ENCODE peak calls at places on chromosomes 6 and 20, in eight cellular contexts. E is T-helper 9 cell; W is putamen; X is NCI-H1105; N is CD8-positive, alpha-beta T cell; A is neural progenitor cell; D is hippocampal formation; L is GDM1. S is an unnamed sample.

GRCh38 chr6:30643656-30644055 is 3.3 kb upstream of the C6orf136 start:
- DNase-seq in W (no peak), N (no peak), A (no peak), D (no peak), X (no peak), E (no peak), L (no peak), S (no peak)

GRCh38 chr6:142913511-142914047 is 31.4 kb downstream of the HIVEP2 start:
- DNase-seq in E (peak), X (no peak), W (no peak), A (no peak), D (no peak), L (no peak), N (peak), S (peak)

GRCh38 chr6:44762496-44762895 is 375.0 kb downstream of the CDC5L start:
- DNase-seq in W (no peak), N (no peak), L (no peak), D (no peak), E (no peak), A (no peak), X (no peak), S (no peak)

GRCh38 chr6:56490994-56491393 is 151.7 kb downstream of the DST start:
- DNase-seq in W (no peak), A (no peak), X (no peak), N (no peak), L (no peak), E (no peak), D (no peak), S (no peak)

GRCh38 chr6:1606533-1607235 is 3.0 kb upstream of the FOXC1 start:
- DNase-seq in X (no peak), E (no peak), A (peak), N (no peak), D (no peak), L (no peak), W (no peak), S (no peak)

GRCh38 chr20:24747015-24747712 is 201.9 kb upstream of the CST7 start:
- DNase-seq in X (no peak), L (no peak), W (no peak), N (no peak), D (no peak), A (peak), E (no peak), S (no peak)

GRCh38 chr6:53735896-53736295 is 58.9 kb upstream of the LRRC1 start:
- DNase-seq in N (peak), E (no peak), W (no peak), A (no peak), L (peak), D (no peak), X (no peak), S (no peak)

GRCh38 chr6:127030841-127031240 is 87.6 kb upstream of the RSPO3 start:
- DNase-seq in L (no peak), D (no peak), X (no peak), A (no peak), N (no peak), W (no peak), E (no peak), S (no peak)

GRCh38 chr6:28719275-28719940 is 193.7 kb downstream of the GPX5 start:
- DNase-seq in D (no peak), N (no peak), E (no peak), L (peak), X (no peak), W (no peak), A (no peak), S (no peak)

GRCh38 chr6:134720353-134721094 is 229.4 kb downstream of the ALDH8A1 start:
- DNase-seq in L (no peak), A (no peak), W (no peak), N (no peak), D (peak), E (no peak), X (no peak), S (no peak)

GRCh38 chr6:150142657-150143501 is at the start of gene PPP1R14C:
- DNase-seq in L (no peak), A (peak), X (peak), D (peak), E (no peak), N (no peak), W (peak), S (peak)

GRCh38 chr6:91970700-91971099 is 1383.8 kb upstream of the MAP3K7 start:
- DNase-seq in W (no peak), A (no peak), N (no peak), D (no peak), E (no peak), X (no peak), L (no peak), S (no peak)

GRCh38 chr6:110476046-110476849 is at the start of gene SLC22A16:
- DNase-seq in E (no peak), L (no peak), N (no peak), A (no peak), X (no peak), W (no peak), D (no peak), S (peak)

GRCh38 chr20:34515484-34516037 is 661 bp upstream of the DYNLRB1 start:
- DNase-seq in X (peak), W (peak), L (peak), N (peak), A (peak), D (peak), E (peak), S (peak)

GRCh38 chr6:45949256-45949655 is 66.4 kb downstream of the CLIC5 start:
- DNase-seq in W (no peak), A (no peak), N (no peak), X (no peak), E (no peak), L (no peak), D (no peak), S (no peak)

GRCh38 chr20:62143976-62144825 is 632 bp downstream of the SS18L1 start:
- DNase-seq in N (peak), W (peak), D (no peak), L (peak), A (peak), E (peak), X (peak), S (peak)

GRCh38 chr6:160510199-160510598 is 153.9 kb downstream of the LPA start:
- DNase-seq in A (no peak), L (no peak), E (no peak), N (no peak), D (no peak), W (no peak), X (no peak), S (no peak)

GRCh38 chr6:83431545-83432165 is 804 bp upstream of the ME1 start:
- DNase-seq in X (no peak), A (no peak), N (no peak), E (no peak), L (no peak), W (peak), D (no peak), S (no peak)

GRCh38 chr6:14770572-14770971 is 475.3 kb upstream of the JARID2 start:
- DNase-seq in X (no peak), N (no peak), A (no peak), E (no peak), L (no peak), W (no peak), D (no peak), S (no peak)

GRCh38 chr6:217048-217659 is 75.1 kb upstream of the DUSP22 start:
- DNase-seq in L (no peak), D (no peak), A (peak), E (no peak), X (no peak), N (peak), W (no peak), S (no peak)

GRCh38 chr6:148984516-148985056 is 237.8 kb downstream of the UST start:
- DNase-seq in L (no peak), D (no peak), N (no peak), X (no peak), W (no peak), A (no peak), E (no peak), S (no peak)

GRCh38 chr6:146113055-146113623 is 84.3 kb downstream of the GRM1 start:
- DNase-seq in A (no peak), W (no peak), E (no peak), L (no peak), X (no peak), D (no peak), N (no peak), S (no peak)

GRCh38 chr6:100427452-100427851 is 37.3 kb downstream of the SIM1 start:
- DNase-seq in L (no peak), A (no peak), E (no peak), D (no peak), W (no peak), X (no peak), N (no peak), S (no peak)

GRCh38 chr6:6713660-6714446 is 125.3 kb downstream of the LY86 start:
- DNase-seq in E (no peak), W (no peak), L (no peak), X (no peak), N (no peak), A (no peak), D (no peak), S (no peak)

GRCh38 chr6:4910060-4910746 is 93.6 kb downstream of the RPP40 start:
- DNase-seq in E (no peak), D (no peak), X (peak), W (no peak), A (no peak), N (no peak), L (no peak), S (no peak)

GRCh38 chr20:60477958-60478357 is 519.7 kb downstream of the CDH26 start:
- DNase-seq in A (no peak), W (peak), E (no peak), X (no peak), N (no peak), L (no peak), D (no peak), S (no peak)

GRCh38 chr6:166112580-166112979 is 55.1 kb downstream of the TBXT start:
- DNase-seq in N (no peak), D (peak), X (no peak), E (no peak), W (no peak), L (no peak), A (no peak), S (no peak)

GRCh38 chr6:170483413-170483812 is 69.7 kb downstream of the PSMB1 start:
- DNase-seq in A (no peak), D (no peak), X (no peak), L (no peak), E (no peak), N (no peak), W (no peak), S (no peak)

GRCh38 chr20:62493253-62493885 is 17.6 kb upstream of the GATA5 start:
- DNase-seq in E (no peak), D (no peak), L (no peak), X (no peak), W (no peak), N (no peak), A (no peak), S (no peak)

GRCh38 chr6:20230720-20231119 is 18.5 kb upstream of the MBOAT1 start:
- DNase-seq in N (no peak), L (no peak), X (no peak), A (no peak), W (no peak), E (no peak), D (no peak), S (no peak)

GRCh38 chr6:10419749-10420545 is 5.1 kb upstream of the TFAP2A start:
- DNase-seq in D (no peak), X (no peak), N (no peak), E (no peak), L (no peak), W (no peak), A (no peak), S (no peak)

GRCh38 chr20:44251284-44251683 is 4.2 kb downstream of the GDAP1L1 start:
- DNase-seq in A (no peak), N (no peak), D (no peak), E (no peak), X (no peak), L (no peak), W (no peak), S (no peak)

GRCh38 chr6:118893095-118893881 is 664 bp upstream of the ASF1A start:
- DNase-seq in X (peak), W (no peak), E (peak), L (peak), N (peak), A (no peak), D (peak), S (peak)

GRCh38 chr6:134721095-134721400 is 228.9 kb downstream of the ALDH8A1 start:
- DNase-seq in L (no peak), X (no peak), E (no peak), D (no peak), A (no peak), W (no peak), N (no peak), S (no peak)

S was measured in naive B cell.